ENCODE peak calls at places on chromosomes 3 and 15, in four cellular contexts. One of them, this sample, is unnamed.
A peak's percentile ranks its signal among the peaks of the same experiment; 100 is the strongest.

GRCh38 chr3:10312391-10312790 is 8.5 kb downstream of the SEC13 start:
- DNase-seq in NT2/D1: no peak
- DNase-seq in AG04450: no peak
- DNase-seq in hepatocyte: no peak
- DNase-seq in this sample: no peak

GRCh38 chr15:78065284-78065872 is 12.1 kb downstream of the TBC1D2B start:
- DNase-seq in hepatocyte: peak; percentile 83
- DNase-seq in AG04450: peak; percentile 94
- DNase-seq in NT2/D1: no peak
- DNase-seq in this sample: no peak

GRCh38 chr3:9718118-9718517 is 13.4 kb upstream of the BRPF1 start:
- DNase-seq in NT2/D1: no peak
- DNase-seq in AG04450: no peak
- DNase-seq in hepatocyte: no peak
- DNase-seq in this sample: no peak

GRCh38 chr15:63712828-63713520 is 115.8 kb downstream of the FBXL22 start:
- DNase-seq in NT2/D1: no peak
- DNase-seq in hepatocyte: no peak
- DNase-seq in AG04450: no peak
- DNase-seq in this sample: no peak

GRCh38 chr3:114464548-114464947 is 170.7 kb downstream of the TIGIT start:
- DNase-seq in AG04450: no peak
- DNase-seq in NT2/D1: no peak
- DNase-seq in hepatocyte: no peak
- DNase-seq in this sample: peak; percentile 33

GRCh38 chr15:41988896-41989572 is 16.7 kb upstream of the EHD4 start:
- DNase-seq in hepatocyte: no peak
- DNase-seq in AG04450: no peak
- DNase-seq in NT2/D1: no peak
- DNase-seq in this sample: no peak

GRCh38 chr3:72960812-72961518 is 35.6 kb upstream of the PPP4R2 start:
- DNase-seq in hepatocyte: peak; percentile 86
- DNase-seq in NT2/D1: no peak
- DNase-seq in AG04450: peak; percentile 33
- DNase-seq in this sample: no peak

GRCh38 chr15:38991126-38991525 is 426.5 kb upstream of the RASGRP1 start:
- DNase-seq in AG04450: no peak
- DNase-seq in hepatocyte: peak; percentile 38
- DNase-seq in NT2/D1: peak; percentile 18
- DNase-seq in this sample: peak; percentile 58

GRCh38 chr3:8767181-8767666 is 2.2 kb downstream of the OXTR start:
- DNase-seq in AG04450: no peak
- DNase-seq in NT2/D1: no peak
- DNase-seq in hepatocyte: no peak
- DNase-seq in this sample: no peak

GRCh38 chr3:53716998-53717397 is 129.2 kb downstream of the CHDH start:
- DNase-seq in hepatocyte: no peak
- DNase-seq in AG04450: no peak
- DNase-seq in NT2/D1: no peak
- DNase-seq in this sample: no peak

DNA sequence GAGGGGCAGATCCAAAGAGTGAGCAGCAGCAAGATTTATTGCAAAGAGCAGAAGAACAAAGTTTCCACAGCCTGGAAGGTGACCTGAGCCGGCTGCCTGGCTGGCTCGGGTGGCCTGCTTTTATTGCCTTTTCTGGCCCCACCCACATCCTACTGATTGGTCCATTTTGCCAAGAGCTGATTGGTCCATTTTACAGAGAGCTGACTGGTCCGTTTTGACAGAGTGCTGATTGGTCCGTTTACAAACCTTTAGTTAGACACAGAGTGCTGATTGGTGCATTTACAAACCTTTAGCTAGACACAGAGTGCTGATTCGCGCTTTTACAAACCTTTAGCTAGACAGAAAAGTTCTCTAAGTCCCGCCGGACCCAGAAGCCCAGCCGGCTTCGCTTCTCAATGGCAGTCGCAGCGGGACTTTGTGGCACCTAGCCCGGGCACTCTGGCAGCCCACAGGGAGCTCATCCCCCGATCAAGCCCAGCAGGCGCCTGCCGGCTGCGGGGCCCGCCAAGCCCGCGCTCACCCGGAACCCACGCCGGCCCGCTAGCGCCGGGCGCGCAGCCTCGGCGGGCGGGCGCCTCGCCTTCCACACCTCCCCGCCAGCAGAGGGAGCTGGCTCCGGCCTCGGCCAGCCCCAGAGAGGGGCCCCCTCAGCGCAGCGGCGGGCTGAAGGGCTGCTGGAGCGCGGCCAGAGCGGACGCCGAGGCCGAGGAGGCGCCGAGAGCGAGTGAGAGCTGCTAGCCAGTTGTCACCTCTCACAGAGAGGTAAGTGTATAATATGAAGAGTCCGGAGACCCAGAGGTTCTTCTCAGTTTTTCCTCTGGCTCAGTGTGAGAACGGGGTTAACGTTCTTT is 339.2 kb downstream of the CHL1 start:
- DNase-seq in hepatocyte: peak; percentile 39
- DNase-seq in NT2/D1: peak; percentile 16
- DNase-seq in AG04450: no peak
- DNase-seq in this sample: peak; percentile 51
- H3K9me3 ChIP-seq in hepatocyte: no peaks in the 10 kb centered on the region
- H3K9me3 ChIP-seq in NT2/D1: peaks cover 16% of the 10 kb centered on the region
- H3K9me3 ChIP-seq in AG04450: peaks cover 6% of the 10 kb centered on the region
- H3K9me3 ChIP-seq in this sample: no peaks in the 10 kb centered on the region

DNA sequence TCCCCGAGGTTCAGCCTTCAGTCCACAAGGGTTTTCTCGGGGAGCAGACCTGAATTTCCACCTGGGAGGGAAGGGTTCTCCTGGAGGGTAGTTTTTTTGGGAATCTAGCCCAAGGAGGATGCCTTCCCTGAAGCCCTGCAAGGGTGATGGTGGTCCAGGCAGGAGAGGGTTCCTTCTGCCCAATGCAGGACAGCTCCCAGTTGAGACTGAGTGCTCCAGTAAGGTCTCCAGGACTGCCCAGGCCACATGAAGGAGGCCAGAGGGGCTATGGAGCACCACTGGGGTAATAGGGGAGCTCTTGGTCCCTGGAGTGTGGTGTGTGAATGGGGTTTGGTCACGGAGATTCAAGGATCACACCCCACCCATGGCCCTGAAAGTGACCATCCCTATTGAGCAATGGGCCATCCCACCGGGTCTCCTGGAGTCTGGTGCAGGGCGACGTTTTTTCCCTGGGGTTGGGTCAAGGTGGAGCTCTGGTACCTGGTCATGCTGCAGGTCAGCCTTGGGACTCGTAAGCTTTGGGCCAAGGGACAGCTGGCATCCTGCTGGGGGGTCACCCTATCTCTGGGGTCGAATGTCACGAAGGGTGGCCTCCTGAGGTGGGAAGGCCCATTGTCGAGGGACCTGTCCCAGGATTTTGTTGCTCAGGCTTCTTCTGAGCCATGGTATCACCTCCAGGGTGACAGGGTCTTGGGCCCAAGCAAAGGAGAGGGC is 196.5 kb downstream of the UBE3A start:
- DNase-seq in hepatocyte: no peak
- DNase-seq in AG04450: no peak
- DNase-seq in NT2/D1: no peak
- DNase-seq in this sample: no peak
- H3K9me3 ChIP-seq in hepatocyte: no peaks in the 10 kb centered on the region
- H3K9me3 ChIP-seq in AG04450: peaks cover 99% of the 10 kb centered on the region
- H3K9me3 ChIP-seq in NT2/D1: no peaks in the 10 kb centered on the region
- H3K9me3 ChIP-seq in this sample: no peaks in the 10 kb centered on the region

GRCh38 chr15:25188551-25189101 is 233.8 kb downstream of the SNRPN start:
- DNase-seq in NT2/D1: no peak
- DNase-seq in hepatocyte: no peak
- DNase-seq in AG04450: no peak
- DNase-seq in this sample: no peak
- H3K9me3 ChIP-seq in NT2/D1: peaks cover 2% of the 10 kb centered on the region
- H3K9me3 ChIP-seq in hepatocyte: no peaks in the 10 kb centered on the region
- H3K9me3 ChIP-seq in AG04450: peaks cover 100% of the 10 kb centered on the region
- H3K9me3 ChIP-seq in this sample: no peaks in the 10 kb centered on the region

GRCh38 chr3:179036226-179036625 is 35.4 kb downstream of the ZMAT3 start:
- DNase-seq in AG04450: no peak
- DNase-seq in NT2/D1: no peak
- DNase-seq in hepatocyte: no peak
- DNase-seq in this sample: no peak
- H3K9me3 ChIP-seq in AG04450: peaks cover 16% of the 10 kb centered on the region
- H3K9me3 ChIP-seq in NT2/D1: no peaks in the 10 kb centered on the region
- H3K9me3 ChIP-seq in hepatocyte: no peaks in the 10 kb centered on the region
- H3K9me3 ChIP-seq in this sample: no peaks in the 10 kb centered on the region

GRCh38 chr3:176310641-176311040 is 886.6 kb downstream of the TBL1XR1 start:
- DNase-seq in AG04450: no peak
- DNase-seq in NT2/D1: no peak
- DNase-seq in hepatocyte: no peak
- DNase-seq in this sample: no peak
- H3K9me3 ChIP-seq in AG04450: no peaks in the 10 kb centered on the region
- H3K9me3 ChIP-seq in NT2/D1: no peaks in the 10 kb centered on the region
- H3K9me3 ChIP-seq in hepatocyte: no peaks in the 10 kb centered on the region
- H3K9me3 ChIP-seq in this sample: no peaks in the 10 kb centered on the region

DNA sequence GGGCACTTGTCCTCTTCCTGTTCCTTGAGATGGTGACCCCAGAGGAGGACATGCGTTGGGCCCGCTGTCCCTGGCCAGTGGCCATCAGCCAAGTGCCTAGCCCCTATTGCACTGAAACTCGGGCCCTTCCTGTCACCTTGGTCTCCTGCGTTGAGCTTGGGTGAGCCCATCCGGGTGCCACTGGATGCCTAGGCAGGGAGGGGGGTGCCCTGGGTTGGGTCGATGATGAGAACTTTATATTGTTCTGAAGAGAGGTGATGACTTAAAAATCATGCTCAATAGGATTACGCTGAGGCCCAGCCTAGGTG is 221.8 kb downstream of the SNRPN start:
- DNase-seq in NT2/D1: no peak
- DNase-seq in hepatocyte: no peak
- DNase-seq in AG04450: no peak
- DNase-seq in this sample: no peak
- H3K9me3 ChIP-seq in NT2/D1: peaks cover 31% of the 10 kb centered on the region
- H3K9me3 ChIP-seq in hepatocyte: peaks cover 3% of the 10 kb centered on the region
- H3K9me3 ChIP-seq in AG04450: peaks cover 88% of the 10 kb centered on the region
- H3K9me3 ChIP-seq in this sample: no peaks in the 10 kb centered on the region

This sample was measured in neural progenitor cell.